ENCODE peak calls at places on chromosomes 6 and 20, in ten cellular contexts. One of them, this sample, is unnamed.

GRCh38 chr6:52410979-52411378 is 9.2 kb upstream of the EFHC1 start:
- DNase-seq in pulmonary artery endothelial cell: no peak
- DNase-seq in activated T-cell treated with anti-CD3 and anti-CD28 coated beads for 4 hours: no peak
- DNase-seq in T-cell: no peak
- DNase-seq in H7: no peak
- DNase-seq in BE2C: no peak
- DNase-seq in brain microvascular endothelial cell: peak; percentile 16
- DNase-seq in lung microvascular endothelial cell: no peak
- DNase-seq in effector CD4-positive, alpha-beta T cell: no peak
- DNase-seq in Right ventricle myocardium inferior: no peak
- DNase-seq in this sample: no peak

GRCh38 chr20:43293068-43293786 is 103.5 kb upstream of the PTPRT start:
- DNase-seq in pulmonary artery endothelial cell: no peak
- DNase-seq in activated T-cell treated with anti-CD3 and anti-CD28 coated beads for 4 hours: no peak
- DNase-seq in T-cell: no peak
- DNase-seq in H7: no peak
- DNase-seq in BE2C: no peak
- DNase-seq in brain microvascular endothelial cell: no peak
- DNase-seq in lung microvascular endothelial cell: no peak
- DNase-seq in effector CD4-positive, alpha-beta T cell: no peak
- DNase-seq in Right ventricle myocardium inferior: no peak
- DNase-seq in this sample: no peak

GRCh38 chr20:21156266-21156665 is 30.4 kb downstream of the KIZ start:
- DNase-seq in pulmonary artery endothelial cell: no peak
- DNase-seq in activated T-cell treated with anti-CD3 and anti-CD28 coated beads for 4 hours: no peak
- DNase-seq in T-cell: no peak
- DNase-seq in H7: no peak
- DNase-seq in BE2C: no peak
- DNase-seq in brain microvascular endothelial cell: peak; percentile 24
- DNase-seq in lung microvascular endothelial cell: no peak
- DNase-seq in effector CD4-positive, alpha-beta T cell: no peak
- DNase-seq in Right ventricle myocardium inferior: no peak
- DNase-seq in this sample: peak; percentile 19

GRCh38 chr20:18012901-18013300 is 44.1 kb downstream of the MGME1 start:
- DNase-seq in pulmonary artery endothelial cell: no peak
- DNase-seq in activated T-cell treated with anti-CD3 and anti-CD28 coated beads for 4 hours: no peak
- DNase-seq in T-cell: no peak
- DNase-seq in H7: no peak
- DNase-seq in BE2C: no peak
- DNase-seq in brain microvascular endothelial cell: no peak
- DNase-seq in lung microvascular endothelial cell: no peak
- DNase-seq in effector CD4-positive, alpha-beta T cell: no peak
- DNase-seq in Right ventricle myocardium inferior: no peak
- DNase-seq in this sample: no peak

GRCh38 chr20:14580426-14581074 is 243.1 kb upstream of the FLRT3 start:
- DNase-seq in pulmonary artery endothelial cell: no peak
- DNase-seq in activated T-cell treated with anti-CD3 and anti-CD28 coated beads for 4 hours: no peak
- DNase-seq in T-cell: no peak
- DNase-seq in H7: no peak
- DNase-seq in BE2C: no peak
- DNase-seq in brain microvascular endothelial cell: no peak
- DNase-seq in lung microvascular endothelial cell: no peak
- DNase-seq in effector CD4-positive, alpha-beta T cell: no peak
- DNase-seq in Right ventricle myocardium inferior: no peak
- DNase-seq in this sample: no peak

GRCh38 chr6:143224516-143224915 is 163.8 kb downstream of the AIG1 start:
- DNase-seq in pulmonary artery endothelial cell: no peak
- DNase-seq in activated T-cell treated with anti-CD3 and anti-CD28 coated beads for 4 hours: no peak
- DNase-seq in T-cell: no peak
- DNase-seq in H7: no peak
- DNase-seq in BE2C: no peak
- DNase-seq in brain microvascular endothelial cell: no peak
- DNase-seq in lung microvascular endothelial cell: no peak
- DNase-seq in effector CD4-positive, alpha-beta T cell: no peak
- DNase-seq in Right ventricle myocardium inferior: no peak
- DNase-seq in this sample: no peak

GRCh38 chr20:33664762-33665144 is 2.0 kb upstream of the ACTL10 start:
- DNase-seq in pulmonary artery endothelial cell: no peak
- DNase-seq in activated T-cell treated with anti-CD3 and anti-CD28 coated beads for 4 hours: no peak
- DNase-seq in T-cell: no peak
- DNase-seq in H7: peak; percentile 44
- DNase-seq in BE2C: no peak
- DNase-seq in brain microvascular endothelial cell: no peak
- DNase-seq in lung microvascular endothelial cell: no peak
- DNase-seq in effector CD4-positive, alpha-beta T cell: no peak
- DNase-seq in Right ventricle myocardium inferior: peak; percentile 13
- DNase-seq in this sample: no peak

GRCh38 chr6:36730424-36731380 is 33.1 kb downstream of the RAB44 start:
- DNase-seq in pulmonary artery endothelial cell: no peak
- DNase-seq in activated T-cell treated with anti-CD3 and anti-CD28 coated beads for 4 hours: no peak
- DNase-seq in T-cell: no peak
- DNase-seq in H7: peak; percentile 78
- DNase-seq in BE2C: no peak
- DNase-seq in brain microvascular endothelial cell: no peak
- DNase-seq in lung microvascular endothelial cell: no peak
- DNase-seq in effector CD4-positive, alpha-beta T cell: no peak
- DNase-seq in Right ventricle myocardium inferior: no peak
- DNase-seq in this sample: no peak

GRCh38 chr6:98636941-98637340 is 197.4 kb upstream of the POU3F2 start:
- DNase-seq in pulmonary artery endothelial cell: no peak
- DNase-seq in activated T-cell treated with anti-CD3 and anti-CD28 coated beads for 4 hours: no peak
- DNase-seq in T-cell: no peak
- DNase-seq in H7: peak; percentile 2
- DNase-seq in BE2C: no peak
- DNase-seq in brain microvascular endothelial cell: no peak
- DNase-seq in lung microvascular endothelial cell: no peak
- DNase-seq in effector CD4-positive, alpha-beta T cell: no peak
- DNase-seq in Right ventricle myocardium inferior: no peak
- DNase-seq in this sample: no peak

GRCh38 chr20:58577871-58578615 is 62.8 kb upstream of the APCDD1L start:
- DNase-seq in pulmonary artery endothelial cell: no peak
- DNase-seq in activated T-cell treated with anti-CD3 and anti-CD28 coated beads for 4 hours: no peak
- DNase-seq in T-cell: no peak
- DNase-seq in H7: no peak
- DNase-seq in BE2C: no peak
- DNase-seq in brain microvascular endothelial cell: no peak
- DNase-seq in lung microvascular endothelial cell: no peak
- DNase-seq in effector CD4-positive, alpha-beta T cell: no peak
- DNase-seq in Right ventricle myocardium inferior: no peak
- DNase-seq in this sample: peak; percentile 42

GRCh38 chr6:3259491-3259958 is 778 bp downstream of the PSMG4 start:
- DNase-seq in pulmonary artery endothelial cell: no peak
- DNase-seq in activated T-cell treated with anti-CD3 and anti-CD28 coated beads for 4 hours: no peak
- DNase-seq in T-cell: peak; percentile 17
- DNase-seq in H7: peak; percentile 71
- DNase-seq in BE2C: peak; percentile 47
- DNase-seq in brain microvascular endothelial cell: peak; percentile 34
- DNase-seq in lung microvascular endothelial cell: peak; percentile 16
- DNase-seq in effector CD4-positive, alpha-beta T cell: peak; percentile 12
- DNase-seq in Right ventricle myocardium inferior: no peak
- DNase-seq in this sample: peak; percentile 8

GRCh38 chr20:34627458-34627857 is 49.4 kb downstream of the PIGU start:
- DNase-seq in pulmonary artery endothelial cell: no peak
- DNase-seq in activated T-cell treated with anti-CD3 and anti-CD28 coated beads for 4 hours: no peak
- DNase-seq in T-cell: no peak
- DNase-seq in H7: no peak
- DNase-seq in BE2C: no peak
- DNase-seq in brain microvascular endothelial cell: no peak
- DNase-seq in lung microvascular endothelial cell: no peak
- DNase-seq in effector CD4-positive, alpha-beta T cell: no peak
- DNase-seq in Right ventricle myocardium inferior: no peak
- DNase-seq in this sample: no peak

GRCh38 chr20:62936996-62937352 is 973 bp upstream of the GID8 start:
- DNase-seq in pulmonary artery endothelial cell: no peak
- DNase-seq in activated T-cell treated with anti-CD3 and anti-CD28 coated beads for 4 hours: no peak
- DNase-seq in T-cell: no peak
- DNase-seq in H7: no peak
- DNase-seq in BE2C: no peak
- DNase-seq in brain microvascular endothelial cell: peak; percentile 54
- DNase-seq in lung microvascular endothelial cell: peak; percentile 54
- DNase-seq in effector CD4-positive, alpha-beta T cell: no peak
- DNase-seq in Right ventricle myocardium inferior: no peak
- DNase-seq in this sample: peak; percentile 51